ENCODE peak calls at places on chromosomes 13 and 19, in nine cellular contexts. J is lower lobe of right lung, W is cardiac muscle cell, A is GM06990, S is body of pancreas, E is HFFc6, M is nephron progenitor cell, L is lower leg skin, C is astrocyte of the spinal cord. N is an unnamed sample.

GRCh38 chr19:16782719-16783118 is 46.5 kb upstream of the SIN3B start:
- DNase-seq in J (no peak), W (no peak), A (no peak), S (no peak), E (no peak), M (no peak), L (no peak), C (no peak), N (no peak)

GRCh38 chr13:35599385-35599784 is 122.9 kb upstream of the MAB21L1 start:
- DNase-seq in J (no peak), W (peak; percentile 83), A (no peak), S (no peak), E (no peak), M (no peak), L (no peak), C (no peak), N (no peak)

GRCh38 chr13:113506871-113507388 is 16.4 kb upstream of the DCUN1D2 start:
- DNase-seq in J (no peak), W (no peak), A (no peak), S (no peak), E (no peak), M (no peak), L (peak; percentile 70), C (no peak), N (no peak)

GRCh38 chr13:111387026-111387871 is 66.8 kb downstream of the TEX29 start:
- DNase-seq in J (no peak), W (no peak), A (no peak), S (no peak), E (no peak), M (no peak), L (peak; percentile 70), C (no peak), N (no peak)

GRCh38 chr19:58450836-58451357 is 525 bp upstream of the ZNF324B start:
- DNase-seq in J (no peak), W (no peak), A (no peak), S (peak; percentile 48), E (no peak), M (no peak), L (no peak), C (no peak), N (no peak)

GRCh38 chr13:109401891-109402290 is 384.5 kb downstream of the IRS2 start:
- DNase-seq in J (no peak), W (no peak), A (no peak), S (no peak), E (no peak), M (no peak), L (no peak), C (no peak), N (no peak)

GRCh38 chr19:2944775-2945574 is at the start of gene ZNF77:
- DNase-seq in J (peak; percentile 98), W (peak; percentile 99), A (peak; percentile 92), S (peak; percentile 99), E (peak; percentile 98), M (peak; percentile 98), L (peak; percentile 100), C (peak; percentile 99), N (peak; percentile 97)

GRCh38 chr19:33408538-33408937 is 35.0 kb downstream of the CEBPG start:
- DNase-seq in J (no peak), W (no peak), A (no peak), S (no peak), E (no peak), M (no peak), L (no peak), C (no peak), N (no peak)

DNA sequence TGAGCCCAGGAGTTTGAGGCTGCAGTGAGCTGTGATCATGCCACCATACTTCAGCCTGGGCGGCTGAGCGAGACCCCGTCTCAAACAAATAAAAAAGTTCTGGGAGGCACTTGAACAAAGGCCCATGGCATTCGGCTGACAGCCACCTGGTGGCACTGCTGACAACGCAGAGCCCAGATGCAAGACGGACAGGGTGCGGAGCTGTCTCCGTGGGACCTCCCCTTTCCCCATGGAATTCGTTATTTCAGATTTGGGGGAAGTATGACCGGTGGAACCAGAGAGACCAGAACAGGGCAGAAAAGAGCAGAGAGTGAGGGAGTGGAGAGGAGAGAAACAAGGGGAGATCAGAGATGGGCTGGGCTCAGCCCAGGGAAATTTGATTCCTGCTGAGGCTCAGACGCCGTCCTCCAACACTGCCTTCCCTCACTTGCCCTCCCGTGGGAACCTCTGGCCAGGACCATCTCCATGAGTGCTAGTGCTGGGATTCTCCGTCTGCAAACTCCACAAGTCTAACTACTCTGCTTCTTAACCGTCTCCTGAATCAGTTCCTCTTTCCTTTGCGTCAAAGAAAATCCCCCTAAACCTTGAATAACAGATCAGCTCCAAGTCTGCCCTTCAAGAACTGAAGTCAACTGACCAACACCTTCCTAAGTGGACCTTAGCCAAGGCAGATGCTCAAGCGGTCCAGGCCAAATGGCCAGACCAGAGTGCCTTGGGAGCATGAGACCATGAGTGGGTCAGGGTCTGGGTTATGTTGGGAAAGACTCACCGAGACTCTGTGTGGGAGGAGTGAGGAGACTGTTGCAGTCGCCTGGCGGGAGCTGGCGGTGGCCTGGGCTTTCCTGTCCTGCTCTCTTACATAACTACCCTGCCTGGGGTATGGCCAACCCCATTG is 11.9 kb upstream of the ATF5 start:
- DNase-seq in J (no peak), W (no peak), A (no peak), S (no peak), E (no peak), M (no peak), L (no peak), C (no peak), N (no peak)
- TF ChIP-seq CTCF in J (no peak), W (no peak), A (peak; percentile 59), S (no peak), E (peak; percentile 43), M (peak; percentile 16), L (no peak), C (peak; percentile 28), N (peak; percentile 14)

GRCh38 chr19:40716655-40717324 is at the start of the genes COQ8B and ITPKC:
- DNase-seq in J (peak; percentile 100), W (peak; percentile 100), A (peak; percentile 95), S (peak; percentile 99), E (peak; percentile 95), M (peak; percentile 100), L (peak; percentile 100), C (peak; percentile 99), N (peak; percentile 86)

GRCh38 chr19:40717325-40717879 is 490 bp downstream of the ITPKC start:
- DNase-seq in J (no peak), W (no peak), A (no peak), S (peak; percentile 60), E (peak; percentile 51), M (no peak), L (peak; percentile 92), C (no peak), N (no peak)

GRCh38 chr19:40717880-40718773 is 1.2 kb downstream of the ITPKC start:
- DNase-seq in J (peak; percentile 74), W (peak; percentile 6), A (no peak), S (peak; percentile 48), E (no peak), M (no peak), L (peak; percentile 90), C (no peak), N (no peak)

GRCh38 chr19:40714519-40715299 is 2.0 kb downstream of the COQ8B start:
- DNase-seq in J (peak; percentile 95), W (peak; percentile 96), A (peak; percentile 92), S (peak; percentile 95), E (peak; percentile 90), M (peak; percentile 95), L (peak; percentile 99), C (peak; percentile 95), N (peak; percentile 69)

DNA sequence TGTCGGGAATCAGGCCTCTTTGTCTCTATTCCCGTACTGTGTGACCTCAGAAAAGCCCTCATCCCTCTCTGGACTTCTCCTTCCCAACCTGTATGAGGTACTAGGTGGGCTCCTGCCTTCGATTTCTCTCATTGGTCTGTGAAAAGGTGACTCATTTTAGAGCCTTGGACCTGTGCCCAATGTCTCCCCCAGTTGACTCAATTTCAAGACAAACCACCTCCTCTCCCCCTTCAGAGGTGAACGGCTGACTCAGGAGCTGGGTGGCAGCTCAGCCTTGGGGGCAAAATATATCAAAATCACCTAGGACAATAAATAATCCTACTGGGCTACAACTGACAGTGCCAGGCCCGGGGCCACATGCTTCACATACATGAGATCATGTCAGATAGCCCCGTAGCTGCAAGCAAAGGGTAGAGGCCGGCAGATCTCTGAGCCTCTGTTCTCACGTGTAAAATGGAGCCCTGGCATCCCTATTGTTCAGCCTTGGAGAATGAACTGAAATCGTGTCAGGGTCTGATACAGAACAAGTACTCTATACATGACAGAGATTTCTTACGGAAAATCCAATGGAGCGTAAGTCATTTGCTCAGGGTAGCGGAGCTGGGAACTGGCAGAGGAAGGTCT is 543 bp downstream of the COQ8B start:
- DNase-seq in J (no peak), W (no peak), A (peak; percentile 68), S (no peak), E (peak; percentile 90), M (no peak), L (no peak), C (no peak), N (no peak)
- TF ChIP-seq CTCF in J (no peak), W (no peak), A (no peak), S (no peak), E (no peak), M (no peak), L (no peak), C (no peak), N (no peak)

DNA sequence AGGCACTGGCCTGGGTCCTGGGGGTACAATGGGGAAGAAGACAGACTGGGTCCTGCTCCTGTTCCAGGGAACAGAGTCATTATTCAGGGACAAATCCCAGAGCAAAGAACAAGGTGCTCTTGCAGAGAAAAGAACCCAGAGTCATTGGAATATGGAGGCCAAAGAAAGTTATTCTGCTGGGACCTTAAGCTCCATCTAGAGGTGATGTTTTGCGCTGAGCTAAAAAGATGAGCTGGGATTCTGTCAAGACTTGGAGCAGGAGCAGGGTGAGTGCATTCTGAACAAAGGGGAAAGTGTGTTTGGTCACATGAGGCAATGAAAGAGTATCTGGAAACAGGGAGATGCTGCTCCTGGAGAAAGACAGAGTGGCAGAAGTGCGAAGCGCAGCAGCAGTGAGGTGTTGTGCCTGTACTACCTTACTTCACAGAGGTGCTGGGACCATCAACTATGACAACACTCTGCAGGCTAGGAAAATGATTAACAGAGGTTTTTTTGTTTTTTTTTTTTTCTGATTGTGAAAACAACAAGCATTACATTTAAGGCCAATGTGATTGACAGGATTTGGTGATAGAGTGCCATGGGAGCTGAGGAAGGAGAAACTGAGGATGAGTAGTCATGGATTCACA is 95.3 kb upstream of the TNFSF11 start:
- DNase-seq in J (no peak), W (peak; percentile 37), A (no peak), S (no peak), E (peak; percentile 28), M (no peak), L (no peak), C (peak; percentile 66), N (no peak)
- TF ChIP-seq CTCF in J (no peak), W (peak; percentile 63), A (peak; percentile 69), S (no peak), E (peak; percentile 58), M (no peak), L (no peak), C (peak; percentile 73), N (peak; percentile 28)

GRCh38 chr19:44212865-44213346 is 574 bp downstream of the ZNF227 start:
- DNase-seq in J (no peak), W (no peak), A (no peak), S (no peak), E (peak; percentile 3), M (no peak), L (no peak), C (peak; percentile 42), N (no peak)

GRCh38 chr19:44207126-44207803 is 5.1 kb upstream of the ZNF227 start:
- DNase-seq in J (peak; percentile 89), W (peak; percentile 94), A (peak; percentile 77), S (peak; percentile 91), E (peak; percentile 88), M (peak; percentile 79), L (peak; percentile 96), C (peak; percentile 94), N (peak; percentile 54)

DNA sequence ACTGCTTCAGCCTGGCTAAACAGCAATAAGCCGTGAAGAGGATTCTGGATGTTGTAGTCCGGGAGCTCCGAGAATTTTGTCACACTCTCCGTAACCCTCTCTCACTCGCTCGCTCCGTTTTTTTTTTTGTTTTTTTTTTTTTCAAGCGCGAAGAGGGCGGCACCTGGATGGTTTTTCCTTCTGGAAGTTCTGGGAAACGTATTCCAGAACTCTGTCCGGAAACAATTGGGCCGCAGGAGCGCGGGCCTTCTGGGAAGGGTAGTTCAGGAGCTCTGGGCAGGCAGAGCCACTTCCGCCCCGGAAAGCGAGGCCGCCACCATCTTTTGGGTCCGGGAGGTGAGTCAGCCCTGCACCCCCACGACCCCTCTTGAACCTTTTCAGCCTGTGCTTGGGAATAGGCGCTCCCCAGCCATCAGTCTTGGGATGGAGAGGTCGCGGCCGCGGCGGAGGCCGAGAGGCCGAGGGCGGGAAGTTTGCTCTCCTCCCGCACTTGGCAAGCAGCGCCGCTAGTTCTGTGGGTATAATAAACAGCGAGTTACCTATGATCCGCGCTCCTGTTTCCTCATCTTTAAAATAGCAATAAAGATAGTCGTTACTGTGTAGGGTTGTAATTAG is at the start of gene ZNF227:
- DNase-seq in J (peak; percentile 94), W (peak; percentile 95), A (peak; percentile 82), S (peak; percentile 94), E (peak; percentile 95), M (peak; percentile 75), L (peak; percentile 98), C (peak; percentile 97), N (peak; percentile 45)
- TF ChIP-seq CTCF in J (no peak), W (no peak), A (no peak), S (no peak), E (no peak), M (no peak), L (no peak), C (no peak), N (no peak)